ENCODE peak calls at places on chromosomes 16 and 17, in four cellular contexts. E, W, S and O are unnamed samples.

GRCh38 chr17:74746376-74746775 is 2.1 kb upstream of the NHERF1 start:
- DNase-seq in E (no peak), S (no peak), W (no peak), O (no peak)

GRCh38 chr17:40566027-40566426 is 755 bp upstream of the CCR7 start:
- DNase-seq in W (no peak), E (no peak), S (no peak), O (peak)

GRCh38 chr16:53937068-53937614 is 233.2 kb downstream of the FTO start:
- DNase-seq in S (no peak), W (no peak), E (no peak), O (no peak)

GRCh38 chr17:12618557-12618956 is 47.1 kb upstream of the MYOCD start:
- DNase-seq in E (no peak), W (peak), S (no peak), O (no peak)

GRCh38 chr16:78503501-78504110 is 404.2 kb downstream of the WWOX start:
- DNase-seq in E (peak), W (no peak), S (peak), O (peak)

GRCh38 chr17:78555741-78556401 is 21.3 kb downstream of the DNAH17 start:
- DNase-seq in W (no peak), S (no peak), E (no peak), O (no peak)

GRCh38 chr16:30925646-30926332 is 2.4 kb downstream of the FBXL19 start:
- DNase-seq in E (no peak), S (no peak), W (no peak), O (no peak)

GRCh38 chr17:81270279-81270678 is 24.8 kb downstream of the SLC38A10 start:
- DNase-seq in E (no peak), S (no peak), W (no peak), O (no peak)

GRCh38 chr17:74163271-74163821 is 40.1 kb upstream of the RPL38 start:
- DNase-seq in S (no peak), E (no peak), W (no peak), O (no peak)

GRCh38 chr17:57873261-57874057 is 23.6 kb upstream of the MRPS23 start:
- DNase-seq in E (no peak), S (no peak), W (no peak), O (no peak)

GRCh38 chr16:89828199-89828869 is at the start of gene SPIRE2:
- DNase-seq in S (peak), W (peak), E (peak), O (peak)

GRCh38 chr17:45409659-45410076 is 23.0 kb downstream of the ARHGAP27 start:
- DNase-seq in S (no peak), W (no peak), E (no peak), O (no peak)

GRCh38 chr16:68257251-68257905 is 6.9 kb upstream of the SLC7A6 start:
- DNase-seq in E (no peak), S (peak), W (no peak), O (peak)

GRCh38 chr17:50123649-50124349 is 6.2 kb downstream of the SAMD14 start:
- DNase-seq in E (no peak), S (no peak), W (no peak), O (no peak)

GRCh38 chr17:41284546-41284945 is 9.0 kb downstream of the KRTAP9-7 start:
- DNase-seq in W (peak), E (no peak), S (no peak), O (no peak)

GRCh38 chr16:10552998-10553491 is 27.4 kb downstream of the EMP2 start:
- DNase-seq in E (peak), W (no peak), S (peak), O (peak)

GRCh38 chr17:60163108-60163784 is 13.5 kb downstream of the CA4 start:
- DNase-seq in E (no peak), S (no peak), W (no peak), O (peak)

GRCh38 chr16:50613281-50613991 is 65.2 kb downstream of the NKD1 start:
- DNase-seq in E (no peak), S (no peak), W (no peak), O (no peak)

GRCh38 chr16:23803591-23804123 is 32.1 kb upstream of the PRKCB start:
- DNase-seq in E (peak), S (peak), W (peak), O (peak)

GRCh38 chr17:82458885-82459424 is 414 bp downstream of the NARF start:
- DNase-seq in W (peak), E (no peak), S (no peak), O (peak)

GRCh38 chr16:78494674-78495073 is 395.2 kb downstream of the WWOX start:
- DNase-seq in S (no peak), E (no peak), W (no peak), O (no peak)

GRCh38 chr17:45376606-45377005 is 56.1 kb downstream of the ARHGAP27 start:
- DNase-seq in W (no peak), E (no peak), S (no peak), O (no peak)

GRCh38 chr16:53081686-53082407 is 27.1 kb downstream of the CHD9 start:
- DNase-seq in E (no peak), W (no peak), S (no peak), O (no peak)